ENCODE peak calls at places on chromosomes 6 and 20, in nine cellular contexts. V is PC-9; U is psoas muscle; K is endothelial cell of umbilical vein; P is effector memory CD4-positive, alpha-beta T cell; G is MM.1S; F is heart left ventricle; J is neural progenitor cell; A is spleen. Y is an unnamed sample.

GRCh38 chr6:149905371-149905910 is 7.5 kb upstream of the RAET1E start:
- DNase-seq in V (no peak), U (no peak), K (no peak), P (no peak), G (no peak), F (no peak), J (no peak), A (peak; percentile 66), Y (peak; percentile 38)

GRCh38 chr6:113630365-113630737 is 226.8 kb upstream of the MARCKS start:
- DNase-seq in V (no peak), U (no peak), K (peak; percentile 44), P (no peak), G (no peak), F (no peak), J (no peak), A (no peak), Y (no peak)

GRCh38 chr20:36988494-36988966 is 37.0 kb upstream of the SAMHD1 start:
- DNase-seq in V (no peak), U (no peak), K (peak; percentile 91), P (no peak), G (no peak), F (no peak), J (no peak), A (no peak), Y (no peak)

GRCh38 chr20:252801-253200 is 4.7 kb upstream of the DEFB132 start:
- DNase-seq in V (no peak), U (no peak), K (no peak), P (no peak), G (no peak), F (no peak), J (no peak), A (no peak), Y (no peak)

GRCh38 chr6:159720708-159721107 is 6.6 kb upstream of the WTAP start:
- DNase-seq in V (peak; percentile 13), U (no peak), K (peak; percentile 39), P (no peak), G (peak; percentile 49), F (no peak), J (peak; percentile 41), A (no peak), Y (no peak)

GRCh38 chr6:1832844-1833787 is 223.4 kb downstream of the FOXC1 start:
- DNase-seq in V (no peak), U (peak; percentile 68), K (peak; percentile 91), P (no peak), G (no peak), F (peak; percentile 60), J (no peak), A (no peak), Y (peak; percentile 47)

GRCh38 chr20:25148181-25148981 is 47.1 kb upstream of the ENTPD6 start:
- DNase-seq in V (no peak), U (peak; percentile 63), K (peak; percentile 16), P (peak; percentile 35), G (no peak), F (no peak), J (peak; percentile 24), A (peak; percentile 80), Y (peak; percentile 79)

GRCh38 chr20:61895016-61895415 is 170.7 kb downstream of the TAF4 start:
- DNase-seq in V (no peak), U (peak; percentile 37), K (no peak), P (no peak), G (no peak), F (no peak), J (no peak), A (peak; percentile 73), Y (no peak)

GRCh38 chr20:56439784-56440291 is 27.8 kb downstream of the CASS4 start:
- DNase-seq in V (peak; percentile 34), U (no peak), K (peak; percentile 23), P (no peak), G (no peak), F (peak; percentile 60), J (no peak), A (no peak), Y (no peak)

GRCh38 chr20:17650301-17650761 is 31.7 kb downstream of the RRBP1 start:
- DNase-seq in V (no peak), U (peak; percentile 39), K (peak; percentile 28), P (no peak), G (no peak), F (no peak), J (no peak), A (peak; percentile 74), Y (peak; percentile 19)

GRCh38 chr20:58659841-58660240 is 8.8 kb downstream of the STX16 start:
- DNase-seq in V (peak; percentile 20), U (no peak), K (no peak), P (no peak), G (no peak), F (no peak), J (no peak), A (no peak), Y (no peak)

GRCh38 chr6:124669713-124670480 is 292.3 kb upstream of the RNF217 start:
- DNase-seq in V (no peak), U (no peak), K (no peak), P (no peak), G (no peak), F (no peak), J (no peak), A (no peak), Y (no peak)

GRCh38 chr6:150978631-150979030 is 113.1 kb downstream of the MTHFD1L start:
- DNase-seq in V (no peak), U (no peak), K (no peak), P (no peak), G (no peak), F (no peak), J (no peak), A (no peak), Y (no peak)

GRCh38 chr6:150977276-150977675 is 111.8 kb downstream of the MTHFD1L start:
- DNase-seq in V (no peak), U (no peak), K (peak; percentile 16), P (no peak), G (no peak), F (no peak), J (no peak), A (no peak), Y (no peak)

GRCh38 chr6:150981669-150982068 is 116.2 kb downstream of the MTHFD1L start:
- DNase-seq in V (no peak), U (no peak), K (no peak), P (no peak), G (no peak), F (no peak), J (no peak), A (no peak), Y (no peak)

GRCh38 chr6:150981095-150981494 is 115.6 kb downstream of the MTHFD1L start:
- DNase-seq in V (no peak), U (no peak), K (peak; percentile 99), P (no peak), G (no peak), F (peak; percentile 22), J (no peak), A (no peak), Y (no peak)

GRCh38 chr6:150979826-150980225 is 114.3 kb downstream of the MTHFD1L start:
- DNase-seq in V (no peak), U (no peak), K (no peak), P (no peak), G (no peak), F (no peak), J (no peak), A (no peak), Y (no peak)
- H3K27ac ChIP-seq in V (no peak overlapping the region), U (no peak overlapping the region), K (peak overlapping the region; percentile 90), P (no peak overlapping the region), G (no peak overlapping the region), F (peak overlapping the region; percentile 33), J (no peak overlapping the region), A (no peak overlapping the region), Y (no peak overlapping the region)

DNA sequence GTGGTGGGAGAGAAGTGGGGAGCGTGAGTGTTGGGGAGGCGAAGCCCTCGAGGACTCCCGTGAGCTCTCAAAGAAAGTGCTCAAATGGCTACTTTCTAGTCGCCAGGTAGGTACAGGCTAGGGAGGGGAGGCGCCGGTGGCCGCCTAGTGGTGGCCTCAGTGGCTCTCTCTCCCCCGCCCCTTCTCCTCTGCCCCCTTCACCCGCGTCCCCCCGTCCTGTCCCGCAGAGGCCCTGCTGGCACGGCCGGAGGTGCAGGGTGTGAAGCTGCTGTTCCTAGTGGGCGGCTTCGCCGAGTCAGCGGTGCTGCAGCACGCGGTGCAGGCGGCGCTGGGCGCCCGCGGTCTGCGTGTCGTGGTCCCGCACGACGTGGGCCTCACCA is 16.3 kb downstream of the ADISSP start:
- DNase-seq in V (no peak), U (no peak), K (no peak), P (no peak), G (no peak), F (no peak), J (peak; percentile 35), A (no peak), Y (no peak)
- H3K4me3 ChIP-seq in V (no peak overlapping the region), U (peak overlapping the region; percentile 62), K (no peak overlapping the region), P (no peak overlapping the region), G (no peak overlapping the region), F (peak overlapping the region; percentile 28), J (peak overlapping the region; percentile 45), A (peak overlapping the region; percentile 40), Y (peak overlapping the region; percentile 32)

DNA sequence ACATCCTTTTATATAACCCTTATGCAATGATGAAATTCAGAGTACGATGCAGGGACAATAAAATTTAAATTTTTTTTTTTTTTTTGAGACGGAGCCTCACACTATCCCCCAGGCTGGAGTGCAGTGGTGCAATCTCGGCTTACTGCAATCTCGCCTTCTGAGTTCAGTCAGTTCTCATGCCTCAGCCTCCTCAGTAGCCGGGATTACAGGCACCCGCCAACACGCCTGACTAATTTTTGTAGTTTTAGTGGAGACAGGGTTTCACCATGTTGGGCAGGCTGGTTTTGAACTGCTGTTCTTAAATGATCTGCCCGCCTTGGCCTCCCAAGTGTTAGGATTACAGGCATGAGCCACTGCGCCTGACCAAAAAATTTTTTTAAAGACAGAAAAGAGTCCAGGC is 15.2 kb downstream of the MTO1 start:
- DNase-seq in V (no peak), U (no peak), K (no peak), P (no peak), G (no peak), F (no peak), J (no peak), A (no peak), Y (no peak)
- H3K36me3 ChIP-seq in V (peaks cover 25% of the 10 kb centered on the region), U (peaks cover 20% of the 10 kb centered on the region), K (peaks cover 18% of the 10 kb centered on the region), P (peaks cover 64% of the 10 kb centered on the region), G (peaks cover 11% of the 10 kb centered on the region), F (peaks cover 47% of the 10 kb centered on the region), J (peaks cover 8% of the 10 kb centered on the region), A (peaks cover 78% of the 10 kb centered on the region), Y (peaks cover 97% of the 10 kb centered on the region)

GRCh38 chr20:34104059-34104458 is 8.0 kb downstream of the EIF2S2 start:
- DNase-seq in V (no peak), U (no peak), K (no peak), P (no peak), G (no peak), F (no peak), J (no peak), A (no peak), Y (no peak)

GRCh38 chr20:34099675-34100074 is 12.4 kb downstream of the EIF2S2 start:
- DNase-seq in V (no peak), U (no peak), K (no peak), P (no peak), G (no peak), F (no peak), J (no peak), A (no peak), Y (no peak)

GRCh38 chr20:34102342-34102741 is 9.7 kb downstream of the EIF2S2 start:
- DNase-seq in V (no peak), U (no peak), K (no peak), P (no peak), G (no peak), F (no peak), J (no peak), A (no peak), Y (no peak)

GRCh38 chr20:34098570-34098969 is 13.5 kb downstream of the EIF2S2 start:
- DNase-seq in V (no peak), U (no peak), K (no peak), P (no peak), G (no peak), F (no peak), J (no peak), A (no peak), Y (no peak)

GRCh38 chr20:34100578-34100977 is 11.5 kb downstream of the EIF2S2 start:
- DNase-seq in V (no peak), U (no peak), K (no peak), P (no peak), G (no peak), F (no peak), J (no peak), A (no peak), Y (no peak)
- H3K27ac ChIP-seq in V (no peak overlapping the region), U (no peak overlapping the region), K (no peak overlapping the region), P (no peak overlapping the region), G (no peak overlapping the region), F (no peak overlapping the region), J (no peak overlapping the region), A (no peak overlapping the region), Y (no peak overlapping the region)